ENCODE peak calls at places on chromosomes 11 and 22, in four cellular contexts. V is brain microvascular endothelial cell, L is fibroblast of lung, D is left ventricle myocardium inferior. C is an unnamed sample.

GRCh38 chr11:87878373-87878779 is 296.9 kb downstream of the RAB38 start:
- DNase-seq in D (no peak), L (peak; percentile 39), V (peak; percentile 64), C (no peak)

GRCh38 chr11:82682003-82682751 is 51.5 kb downstream of the FAM181B start:
- DNase-seq in V (peak; percentile 49), L (peak; percentile 63), D (no peak), C (no peak)

GRCh38 chr22:32333769-32334639 is 23.7 kb upstream of the RFPL3 start:
- DNase-seq in L (no peak), V (no peak), D (no peak), C (no peak)

GRCh38 chr11:131859811-131860210 is 489.4 kb downstream of the NTM start:
- DNase-seq in D (no peak), V (peak; percentile 87), L (peak; percentile 81), C (no peak)

GRCh38 chr22:17265649-17266248 is 46.5 kb upstream of the ADA2 start:
- DNase-seq in V (no peak), L (no peak), D (no peak), C (no peak)

GRCh38 chr22:22479999-22480532 is 28.5 kb downstream of the ZNF280B start:
- DNase-seq in V (no peak), D (no peak), L (peak; percentile 18), C (no peak)

GRCh38 chr11:117523680-117524079 is 196.0 kb downstream of the CEP164 start:
- DNase-seq in V (peak; percentile 38), D (no peak), L (peak; percentile 54), C (no peak)

GRCh38 chr22:48753752-48754517 is 1073.7 kb downstream of the BRD1 start:
- DNase-seq in D (no peak), L (no peak), V (no peak), C (no peak)

GRCh38 chr22:27438271-27438980 is 363.1 kb downstream of the MN1 start:
- DNase-seq in D (no peak), L (peak; percentile 48), V (no peak), C (peak; percentile 44)

GRCh38 chr11:80586464-80586863 is 1145.6 kb upstream of the TENM4 start:
- DNase-seq in V (peak; percentile 20), L (peak; percentile 71), D (no peak), C (no peak)

GRCh38 chr22:26658161-26658560 is 773 bp downstream of the MIAT start:
- DNase-seq in L (no peak), V (no peak), D (no peak), C (no peak)

GRCh38 chr22:27801616-27802388 is at the start of gene MN1:
- DNase-seq in D (peak; percentile 69), V (no peak), L (peak; percentile 66), C (peak; percentile 85)

GRCh38 chr11:36463781-36464180 is 46.3 kb downstream of the TRAF6 start:
- DNase-seq in L (peak; percentile 82), V (no peak), D (no peak), C (no peak)

GRCh38 chr11:124622531-124623451 is at the start of gene TBRG1:
- DNase-seq in D (peak; percentile 89), V (peak; percentile 84), L (peak; percentile 94), C (peak; percentile 92)

GRCh38 chr22:24848559-24849168 is 42.7 kb downstream of the SGSM1 start:
- DNase-seq in L (no peak), V (no peak), D (no peak), C (no peak)

GRCh38 chr11:61963282-61964057 is 4.0 kb downstream of the FTH1 start:
- DNase-seq in V (no peak), D (no peak), L (no peak), C (peak; percentile 56)

GRCh38 chr11:26677566-26677965 is 44.3 kb downstream of the SLC5A12 start:
- DNase-seq in D (no peak), V (no peak), L (peak; percentile 14), C (no peak)

GRCh38 chr11:26676641-26677040 is 45.2 kb downstream of the SLC5A12 start:
- DNase-seq in L (no peak), V (no peak), D (no peak), C (no peak)

DNA sequence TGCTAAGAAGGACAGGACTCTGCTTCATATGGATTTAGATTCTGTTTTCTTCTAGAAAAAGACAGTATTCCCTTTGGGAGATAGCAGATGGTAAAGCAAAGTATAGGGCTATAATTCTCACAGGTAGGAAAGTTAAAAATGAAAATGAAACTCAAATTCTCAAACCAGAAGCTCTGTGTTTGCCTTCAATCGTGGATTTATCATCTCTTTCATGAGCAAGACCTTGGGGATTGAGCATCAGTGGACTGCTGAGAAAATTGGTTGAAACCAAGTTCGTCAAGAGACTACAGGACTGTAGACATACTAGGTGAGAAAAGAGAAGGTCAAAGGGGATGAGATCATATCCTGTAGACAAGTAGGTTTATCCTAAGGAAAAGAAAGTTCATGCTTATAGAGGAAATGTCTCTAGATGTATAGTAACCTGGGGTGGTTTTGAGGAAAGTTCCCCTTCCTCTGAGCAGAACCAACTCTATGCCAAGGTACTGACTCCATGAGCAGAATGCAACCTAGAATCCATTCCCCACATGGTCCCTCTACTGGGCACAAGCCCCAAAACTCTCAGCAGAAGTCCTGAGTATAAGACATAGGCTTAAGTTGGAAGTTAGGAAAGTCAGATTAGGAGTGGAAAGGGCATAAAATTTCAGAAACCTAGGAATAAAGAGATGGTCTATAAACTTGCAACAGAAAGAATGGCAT is 46.5 kb downstream of the SLC5A12 start:
- DNase-seq in D (no peak), L (no peak), V (no peak), C (no peak)
- H3K4me3 ChIP-seq in D (no peak overlapping the region), L (no peak overlapping the region), V (no peak overlapping the region), C (no peak overlapping the region)

DNA sequence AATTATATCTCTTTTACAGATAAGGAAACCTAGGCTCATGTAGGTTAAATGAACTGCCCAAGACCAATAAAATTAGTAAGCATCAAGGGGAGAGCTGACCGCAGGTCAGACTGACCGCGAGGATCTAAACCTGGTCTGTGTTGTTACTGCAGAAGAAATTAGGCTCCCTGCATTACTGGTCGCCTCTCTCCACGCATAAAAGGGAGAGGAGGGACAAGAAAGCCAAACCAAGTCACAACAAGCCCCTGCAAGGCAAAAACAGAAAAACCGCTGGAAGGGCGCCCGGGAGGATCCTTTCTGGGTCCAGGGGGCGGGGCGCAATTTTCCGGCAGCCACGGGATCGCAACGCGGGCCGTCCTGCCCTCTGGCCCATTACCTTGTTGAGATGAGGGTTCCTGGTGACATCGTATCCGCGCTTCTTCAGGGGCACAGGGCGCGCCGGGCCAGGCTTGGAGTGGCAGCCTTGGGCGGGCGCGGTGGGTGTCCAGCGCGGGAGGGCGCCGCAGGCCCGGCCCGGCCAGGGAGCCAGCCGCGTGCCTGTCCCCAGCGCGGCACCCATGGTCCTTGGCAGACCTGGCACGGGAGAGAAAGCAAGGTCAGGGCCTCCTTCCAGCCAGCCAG is 920 bp downstream of the ME3 start:
- DNase-seq in V (no peak), D (peak; percentile 88), L (no peak), C (peak; percentile 89)
- H3K4me3 ChIP-seq in V (peak overlapping the region; percentile 78), D (peak overlapping the region; percentile 81), L (peak overlapping the region; percentile 63), C (peak overlapping the region; percentile 87)

GRCh38 chr11:65452806-65453490 is 30.4 kb downstream of the NEAT1 start:
- DNase-seq in L (peak; percentile 81), V (peak; percentile 60), D (no peak), C (peak; percentile 68)

GRCh38 chr11:65456418-65456817 is 33.8 kb downstream of the NEAT1 start:
- DNase-seq in L (no peak), D (no peak), V (no peak), C (no peak)

GRCh38 chr11:65459552-65459951 is 37.0 kb downstream of the NEAT1 start:
- DNase-seq in V (no peak), L (no peak), D (no peak), C (peak; percentile 56)

GRCh38 chr11:65454311-65454695 is 31.7 kb downstream of the NEAT1 start:
- DNase-seq in L (peak; percentile 71), D (no peak), V (peak; percentile 37), C (no peak)

DNA sequence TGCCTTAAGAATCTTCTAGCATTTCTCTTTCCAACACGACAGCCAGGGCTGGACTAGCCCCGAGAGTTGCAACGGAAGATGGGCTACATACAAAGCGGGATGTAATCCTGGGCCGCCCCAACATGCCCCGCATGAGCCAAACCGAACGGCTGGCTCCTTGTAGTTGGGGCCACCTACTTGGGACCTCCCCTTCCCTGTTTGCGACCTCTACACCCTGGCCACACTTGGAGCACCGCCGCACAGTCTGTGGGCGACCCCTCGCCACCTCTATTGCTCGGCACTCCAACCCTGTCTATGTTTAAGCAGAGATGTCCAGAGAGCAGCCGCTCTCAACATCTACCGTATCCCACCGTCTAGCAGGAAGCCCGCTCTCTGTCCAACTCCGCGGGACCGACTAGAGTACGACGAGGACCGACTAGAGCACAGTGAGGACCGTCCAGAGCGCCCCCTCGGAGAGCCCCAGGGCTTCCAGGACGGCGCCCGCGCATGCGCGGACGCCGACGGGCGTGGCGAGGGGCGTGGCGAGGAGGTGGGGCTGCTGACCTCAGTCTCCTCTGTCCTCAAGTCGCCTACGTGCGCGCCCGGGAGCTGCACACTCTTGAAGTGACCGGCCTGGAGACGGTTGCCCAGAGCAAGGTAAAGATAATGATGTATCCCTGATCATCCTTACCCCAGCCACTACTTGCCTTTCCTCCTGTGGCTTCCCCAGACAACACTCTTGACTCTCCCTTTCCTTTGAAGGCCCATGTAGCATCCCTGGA is 32.3 kb downstream of the NEAT1 start:
- DNase-seq in L (peak; percentile 77), V (peak; percentile 72), D (peak; percentile 92), C (peak; percentile 96)
- H3K4me3 ChIP-seq in L (peak overlapping the region; percentile 65), V (peak overlapping the region; percentile 62), D (peak overlapping the region; percentile 71), C (peak overlapping the region; percentile 53)

DNA sequence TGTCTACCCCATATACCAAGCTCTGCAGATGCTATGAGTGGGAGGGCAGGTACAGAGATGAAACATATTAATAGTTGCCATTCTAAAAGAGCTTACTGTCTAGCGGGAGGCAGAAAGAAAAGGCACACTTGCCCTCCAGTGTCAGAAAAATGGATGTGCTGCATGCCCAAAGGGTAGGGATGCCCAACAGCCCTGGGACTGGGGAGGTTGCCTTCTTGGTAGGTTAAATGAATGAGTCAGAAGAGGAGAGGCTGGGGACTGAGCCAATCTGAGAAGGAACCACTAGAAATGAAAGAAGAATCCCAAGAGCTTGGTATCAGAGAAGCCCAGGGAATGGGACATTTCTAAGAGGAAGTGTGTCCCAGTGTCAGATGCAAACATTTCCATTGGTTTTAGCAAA is 1.2 kb downstream of the BIRC3 start:
- DNase-seq in D (no peak), V (no peak), L (peak; percentile 20), C (no peak)
- H3K4me3 ChIP-seq in D (peak overlapping the region; percentile 68), V (no peak overlapping the region), L (no peak overlapping the region), C (peak overlapping the region; percentile 61)

GRCh38 chr11:118849825-118850224 is 33.9 kb upstream of the CXCR5 start:
- DNase-seq in V (no peak), D (no peak), L (no peak), C (no peak)

GRCh38 chr11:118857385-118857784 is 26.3 kb upstream of the CXCR5 start:
- DNase-seq in L (no peak), D (no peak), V (no peak), C (no peak)

GRCh38 chr11:118853693-118854092 is 30.0 kb upstream of the CXCR5 start:
- DNase-seq in V (no peak), D (no peak), L (no peak), C (no peak)

GRCh38 chr11:118856314-118856713 is 27.4 kb upstream of the CXCR5 start:
- DNase-seq in L (no peak), V (no peak), D (no peak), C (no peak)

DNA sequence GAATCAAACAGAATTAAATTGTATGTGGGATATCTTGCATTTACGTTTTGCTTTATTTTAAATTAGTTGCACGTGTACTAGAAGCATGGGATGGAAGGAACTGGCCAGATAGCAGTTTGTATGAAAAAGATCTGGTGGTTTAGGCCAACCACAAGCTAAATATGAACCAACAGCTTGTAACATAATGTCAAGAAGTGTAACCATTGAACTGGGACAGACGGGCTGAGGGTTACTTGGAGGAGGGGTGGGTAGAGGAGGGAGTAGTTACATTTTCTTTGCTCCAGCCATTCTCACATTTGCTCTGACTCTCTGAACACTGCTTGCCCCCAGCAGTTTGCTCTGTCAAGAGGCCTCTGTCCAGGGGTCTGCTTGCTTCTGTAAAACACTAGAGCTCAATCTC is 31.7 kb upstream of the CXCR5 start:
- DNase-seq in D (no peak), V (no peak), L (no peak), C (no peak)
- H3K4me3 ChIP-seq in D (no peak overlapping the region), V (no peak overlapping the region), L (no peak overlapping the region), C (no peak overlapping the region)

C was measured in tibial artery.